ENCODE peak calls at places on chromosomes 2 and 18, in four cellular contexts. K is HepG2, L is K562, R is HCT116. H is an unnamed sample. For H3K36me3, the result is how much of the 10 kb centered on the place peaks cover.

GRCh38 chr18:74731097-74731496 is 133.4 kb downstream of the ZNF407 start:
- DNase-seq in K (no peak), L (no peak), R (no peak), H (no peak)

GRCh38 chr2:43080626-43081025 is 145.8 kb downstream of the ZFP36L2 start:
- DNase-seq in R (no peak), K (no peak), L (no peak), H (no peak)

GRCh38 chr2:202491514-202491913 is 115.4 kb downstream of the BMPR2 start:
- DNase-seq in K (peak), L (no peak), R (no peak), H (no peak)

GRCh38 chr2:10414000-10414451 is 34.1 kb downstream of the ODC1 start:
- DNase-seq in L (no peak), K (no peak), R (no peak), H (no peak)

GRCh38 chr18:50268022-50268747 is 1.9 kb upstream of the CFAP53 start:
- DNase-seq in K (no peak), R (no peak), L (no peak), H (no peak)

GRCh38 chr2:67670704-67671300 is 273.7 kb downstream of the ETAA1 start:
- DNase-seq in R (no peak), L (no peak), K (peak), H (no peak)

GRCh38 chr2:53442783-53443182 is 324.8 kb upstream of the CHAC2 start:
- DNase-seq in K (no peak), L (no peak), R (no peak), H (no peak)

GRCh38 chr2:101818531-101819451 is 121.3 kb downstream of the MAP4K4 start:
- DNase-seq in L (no peak), K (peak), R (no peak), H (no peak)

GRCh38 chr2:9002637-9003365 is 683 bp downstream of the MBOAT2 start:
- DNase-seq in L (no peak), R (no peak), K (no peak), H (no peak)

GRCh38 chr2:173205375-173205774 is 129.7 kb downstream of the MAP3K20 start:
- DNase-seq in R (no peak), L (no peak), K (no peak), H (no peak)

GRCh38 chr2:38163006-38163405 is 87.1 kb upstream of the CYP1B1 start:
- DNase-seq in R (no peak), K (no peak), L (no peak), H (no peak)

GRCh38 chr2:37552339-37552738 is 119.1 kb downstream of the CDC42EP3 start:
- DNase-seq in K (no peak), R (no peak), L (no peak), H (no peak)

GRCh38 chr2:119389615-119390306 is 23.0 kb downstream of the DBI start:
- DNase-seq in R (no peak), K (no peak), L (no peak), H (no peak)

GRCh38 chr2:179059026-179059680 is 9.2 kb upstream of the CCDC141 start:
- DNase-seq in K (no peak), L (no peak), R (no peak), H (no peak)

GRCh38 chr18:55275042-55275897 is 312.7 kb downstream of the TCF4 start:
- DNase-seq in L (peak), R (no peak), K (no peak), H (no peak)

GRCh38 chr18:43805646-43806194 is 528.4 kb upstream of the SYT4 start:
- DNase-seq in L (no peak), R (no peak), K (no peak), H (no peak)

GRCh38 chr18:23114911-23115310 is 20.4 kb upstream of the CABLES1 start:
- DNase-seq in L (no peak), R (no peak), K (no peak), H (no peak)

GRCh38 chr18:36812686-36813085 is 16.1 kb downstream of the TPGS2 start:
- DNase-seq in K (no peak), R (no peak), L (no peak), H (no peak)
- H3K36me3 ChIP-seq in K (under half), R (under half), L (half or more), H (under half)

GRCh38 chr2:128304715-128305554 is 13.7 kb downstream of the HS6ST1 start:
- DNase-seq in R (peak), K (peak), L (peak), H (no peak)
- TF ChIP-seq TCF7L2 in R (no peak), K (no peak), L (no peak), H (no peak)

GRCh38 chr2:108637304-108637669 is 82.0 kb upstream of the RANBP2 start:
- DNase-seq in K (peak), L (peak), R (no peak), H (no peak)
- H3K27ac ChIP-seq in K (peak), L (peak), R (no peak), H (peak)

DNA sequence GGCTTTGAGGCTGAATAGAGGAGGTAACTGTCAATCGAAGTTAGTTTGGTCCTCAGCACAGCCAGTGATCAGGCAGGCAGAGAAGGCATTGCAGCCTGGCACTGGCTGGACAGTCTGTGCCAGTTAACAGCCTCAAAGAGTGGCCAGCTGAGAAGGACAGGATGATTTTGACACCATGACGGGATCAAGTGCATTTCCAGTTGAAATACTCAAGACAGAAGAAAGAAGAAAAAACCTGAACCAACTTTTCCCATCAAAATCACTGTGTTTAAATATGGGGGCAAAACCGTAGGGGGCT is 96.7 kb upstream of the ZCCHC2 start:
- DNase-seq in L (no peak), K (no peak), R (no peak), H (no peak)
- H3K36me3 ChIP-seq in L (under half), K (under half), R (under half), H (under half)

H was measured in Panc1.